ENCODE peak calls at places on chromosomes 11 and 22, in seven cellular contexts. B, E, Z, Q, F, Y and J are unnamed samples.

GRCh38 chr11:57155838-57156583 is 25.7 kb upstream of the LRRC55 start:
- DNase-seq in B (no peak), E (no peak), Z (no peak), Q (peak), F (peak), Y (peak), J (peak)

GRCh38 chr11:32079511-32079910 is 11.4 kb upstream of the RCN1 start:
- DNase-seq in B (no peak), E (no peak), Z (no peak), Q (no peak), F (no peak), Y (no peak), J (no peak)

GRCh38 chr22:21766933-21767462 is 31.4 kb upstream of the YPEL1 start:
- DNase-seq in B (no peak), E (no peak), Z (no peak), Q (no peak), F (no peak), Y (no peak), J (no peak)

GRCh38 chr22:31829505-31829904 is 75.7 kb downstream of the DEPDC5 start:
- DNase-seq in B (peak), E (no peak), Z (peak), Q (no peak), F (peak), Y (no peak), J (no peak)

GRCh38 chr22:25482091-25482760 is 82.2 kb upstream of the GRK3 start:
- DNase-seq in B (no peak), E (no peak), Z (no peak), Q (no peak), F (no peak), Y (peak), J (no peak)

GRCh38 chr22:31647516-31647915 is 14.5 kb downstream of the PISD start:
- DNase-seq in B (peak), E (no peak), Z (peak), Q (no peak), F (peak), Y (no peak), J (no peak)

GRCh38 chr22:39898997-39899396 is 1.9 kb upstream of the GRAP2 start:
- DNase-seq in B (no peak), E (no peak), Z (no peak), Q (no peak), F (no peak), Y (no peak), J (no peak)

GRCh38 chr11:69558519-69558941 is 77.1 kb downstream of the LINC01488 start:
- DNase-seq in B (no peak), E (no peak), Z (no peak), Q (no peak), F (no peak), Y (no peak), J (no peak)

GRCh38 chr22:38724926-38725571 is 19.3 kb downstream of the GTPBP1 start:
- DNase-seq in B (peak), E (no peak), Z (peak), Q (no peak), F (peak), Y (peak), J (no peak)

GRCh38 chr11:35582033-35582432 is 36.2 kb upstream of the FJX1 start:
- DNase-seq in B (no peak), E (no peak), Z (no peak), Q (no peak), F (no peak), Y (no peak), J (no peak)

GRCh38 chr11:35583843-35584242 is 34.4 kb upstream of the FJX1 start:
- DNase-seq in B (no peak), E (no peak), Z (no peak), Q (no peak), F (no peak), Y (no peak), J (no peak)

GRCh38 chr11:35583126-35583525 is 35.1 kb upstream of the FJX1 start:
- DNase-seq in B (peak), E (no peak), Z (peak), Q (no peak), F (no peak), Y (no peak), J (no peak)

GRCh38 chr11:35580397-35580781 is 37.9 kb upstream of the FJX1 start:
- DNase-seq in B (no peak), E (no peak), Z (no peak), Q (no peak), F (no peak), Y (no peak), J (no peak)

GRCh38 chr11:35579557-35580396 is 38.5 kb upstream of the FJX1 start:
- DNase-seq in B (peak), E (no peak), Z (peak), Q (no peak), F (peak), Y (peak), J (no peak)
- H3K18ac ChIP-seq in B (peak), E (no peak), Z (no peak), Q (no peak), F (no peak), Y (no peak), J (peak)

GRCh38 chr11:36513965-36514364 is 3.9 kb upstream of the TRAF6 start:
- DNase-seq in B (no peak), E (no peak), Z (no peak), Q (no peak), F (no peak), Y (no peak), J (no peak)
- H3K18ac ChIP-seq in B (no peak), E (no peak), Z (no peak), Q (no peak), F (no peak), Y (no peak), J (no peak)

DNA sequence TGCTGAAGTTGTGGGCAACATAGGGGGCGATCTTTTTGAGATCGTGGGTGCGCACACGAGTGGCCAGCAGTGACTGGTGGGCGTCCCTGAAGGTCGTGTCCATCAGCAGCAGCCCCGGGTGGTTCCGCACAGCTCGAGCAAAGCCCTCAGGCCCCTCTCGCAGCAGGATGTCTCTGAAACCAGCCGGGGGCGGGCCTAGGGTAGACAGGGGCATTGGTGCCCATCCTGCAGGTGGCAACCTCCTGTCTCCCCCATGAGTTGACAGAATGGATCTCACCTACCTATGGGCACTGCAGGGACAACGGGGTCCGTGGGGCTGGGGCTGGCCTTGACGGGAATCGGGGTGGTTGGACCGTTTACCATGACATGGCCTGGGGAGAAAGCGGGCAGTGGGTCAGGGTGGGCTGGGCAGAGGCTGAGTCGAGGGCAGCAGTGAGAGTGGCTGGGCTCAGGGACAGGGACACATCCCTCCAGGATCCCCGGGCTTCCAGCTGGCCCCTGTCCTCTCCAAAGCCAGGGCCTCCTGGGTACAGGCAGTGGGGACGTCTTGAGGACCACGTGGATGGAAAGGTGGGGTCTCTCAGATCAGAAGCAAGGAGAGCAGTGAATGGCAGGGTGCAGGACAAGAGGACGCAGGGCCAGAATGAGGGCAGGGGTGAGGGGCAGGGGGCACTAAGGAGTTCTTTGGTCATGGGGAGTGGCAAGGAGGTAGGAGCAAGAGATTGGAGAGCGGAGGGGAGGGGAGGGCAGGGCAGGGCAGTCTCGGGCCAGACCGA is 4.2 kb upstream of the LRFN4 start:
- DNase-seq in B (no peak), E (no peak), Z (no peak), Q (no peak), F (no peak), Y (no peak), J (no peak)
- H3K18ac ChIP-seq in B (no peak), E (no peak), Z (no peak), Q (no peak), F (no peak), Y (no peak), J (no peak)

GRCh38 chr11:93194673-93195291 is 3.0 kb downstream of the SLC36A4 start:
- DNase-seq in B (no peak), E (no peak), Z (no peak), Q (no peak), F (no peak), Y (no peak), J (no peak)

GRCh38 chr11:93188726-93189125 is 9.1 kb downstream of the SLC36A4 start:
- DNase-seq in B (no peak), E (no peak), Z (no peak), Q (no peak), F (no peak), Y (no peak), J (no peak)

GRCh38 chr11:93193721-93194120 is 4.1 kb downstream of the SLC36A4 start:
- DNase-seq in B (no peak), E (no peak), Z (peak), Q (no peak), F (no peak), Y (no peak), J (no peak)

GRCh38 chr11:93189462-93189861 is 8.3 kb downstream of the SLC36A4 start:
- DNase-seq in B (no peak), E (no peak), Z (no peak), Q (no peak), F (no peak), Y (no peak), J (no peak)

GRCh38 chr11:93192163-93192562 is 5.6 kb downstream of the SLC36A4 start:
- DNase-seq in B (no peak), E (no peak), Z (no peak), Q (peak), F (no peak), Y (peak), J (no peak)
- H3K18ac ChIP-seq in B (no peak), E (peak), Z (no peak), Q (no peak), F (no peak), Y (no peak), J (no peak)

DNA sequence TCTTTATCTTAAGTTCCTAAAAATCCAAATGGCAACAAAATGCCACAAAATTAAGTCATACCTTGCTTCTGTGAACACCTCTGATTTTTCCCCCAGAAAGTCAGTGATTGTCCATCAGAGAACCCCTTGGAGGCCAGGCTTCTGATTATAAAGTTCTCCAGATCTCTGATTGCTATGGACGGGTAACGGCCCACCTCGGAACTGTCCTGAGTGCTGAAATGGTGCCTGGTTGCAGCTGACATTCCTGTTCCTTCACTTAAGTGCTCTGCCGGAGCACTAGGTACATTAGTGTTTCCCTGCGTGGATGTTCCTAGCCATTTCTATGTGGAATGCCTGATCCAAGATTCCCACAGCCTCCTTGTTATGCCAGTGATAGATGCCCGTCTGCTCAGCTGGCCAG is 85.0 kb downstream of the CHST1 start:
- DNase-seq in B (peak), E (no peak), Z (peak), Q (no peak), F (peak), Y (peak), J (peak)
- H3K18ac ChIP-seq in B (no peak), E (no peak), Z (no peak), Q (no peak), F (no peak), Y (no peak), J (no peak)

DNA sequence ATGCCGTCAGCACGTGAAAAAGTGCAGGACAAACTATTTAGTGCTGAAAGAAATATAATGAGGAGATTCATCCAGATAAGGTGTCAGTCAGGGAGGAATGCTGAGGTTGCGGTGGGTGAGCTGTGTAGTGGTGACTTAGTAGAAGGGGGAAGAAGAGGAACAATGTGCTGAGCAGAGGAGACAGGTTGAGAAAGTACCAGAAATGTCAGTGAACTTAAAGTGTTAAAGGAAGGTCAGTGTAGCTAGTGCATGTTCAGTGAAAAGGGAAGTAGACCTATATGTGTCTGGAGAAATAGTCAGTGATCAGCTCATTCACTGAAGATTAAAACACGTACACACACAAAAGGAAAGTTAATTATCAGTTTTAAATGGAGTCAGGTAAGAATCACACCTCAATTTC is 237.6 kb upstream of the CCDC179 start:
- DNase-seq in B (no peak), E (no peak), Z (no peak), Q (no peak), F (no peak), Y (no peak), J (no peak)
- H3K18ac ChIP-seq in B (peak), E (no peak), Z (no peak), Q (no peak), F (no peak), Y (no peak), J (no peak)